ENCODE peak calls at places on chromosomes 16 and 17, in four cellular contexts. Z is tibial nerve; U is CD8-positive, alpha-beta T cell; I is cardiac muscle cell. E is an unnamed sample.

GRCh38 chr17:42281571-42282096 is 5.4 kb upstream of the STAT5B start:
- DNase-seq in Z (no peak), U (no peak), I (no peak), E (no peak)

GRCh38 chr17:62693616-62694415 is 66.3 kb downstream of the MRC2 start:
- DNase-seq in Z (no peak), U (no peak), I (no peak), E (no peak)

GRCh38 chr17:82929676-82930042 is 89.8 kb upstream of the ZNF750 start:
- DNase-seq in Z (no peak), U (no peak), I (no peak), E (no peak)

GRCh38 chr17:17739388-17740066 is 58.3 kb downstream of the RAI1 start:
- DNase-seq in Z (no peak), U (no peak), I (peak), E (peak)

GRCh38 chr16:1470543-1471251 is 4.1 kb downstream of the CLCN7 start:
- DNase-seq in Z (no peak), U (no peak), I (peak), E (peak)

GRCh38 chr17:74431568-74432483 is at the start of gene GPRC5C:
- DNase-seq in Z (peak), U (peak), I (peak), E (no peak)

GRCh38 chr17:51238253-51238887 is 21.5 kb downstream of the MBTD1 start:
- DNase-seq in Z (no peak), U (no peak), I (no peak), E (no peak)

GRCh38 chr17:18326039-18326438 is 10.9 kb downstream of the SMCR8 start:
- DNase-seq in Z (no peak), U (no peak), I (no peak), E (no peak)

GRCh38 chr17:1197781-1198490 is 18.2 kb upstream of the ABR start:
- DNase-seq in Z (peak), U (peak), I (peak), E (peak)

GRCh38 chr17:78947235-78948153 is 22.3 kb upstream of the TIMP2 start:
- DNase-seq in Z (no peak), U (no peak), I (peak), E (no peak)

GRCh38 chr17:62627904-62628603 is 584 bp downstream of the MRC2 start:
- DNase-seq in Z (no peak), U (no peak), I (peak), E (peak)

GRCh38 chr16:19559242-19559910 is 3.9 kb downstream of the VPS35L start:
- DNase-seq in Z (no peak), U (peak), I (peak), E (peak)

GRCh38 chr16:88570691-88571092 is 489 bp downstream of the ZC3H18 start:
- DNase-seq in Z (no peak), U (peak), I (peak), E (no peak)

GRCh38 chr17:37050905-37051304 is 102.2 kb downstream of the AATF start:
- DNase-seq in Z (no peak), U (no peak), I (no peak), E (no peak)

GRCh38 chr16:28212532-28212873 is 738 bp upstream of the XPO6 start:
- DNase-seq in Z (no peak), U (no peak), I (peak), E (peak)

GRCh38 chr17:62807812-62808575 is at the start of gene MARCHF10:
- DNase-seq in Z (no peak), U (peak), I (no peak), E (peak)

DNA sequence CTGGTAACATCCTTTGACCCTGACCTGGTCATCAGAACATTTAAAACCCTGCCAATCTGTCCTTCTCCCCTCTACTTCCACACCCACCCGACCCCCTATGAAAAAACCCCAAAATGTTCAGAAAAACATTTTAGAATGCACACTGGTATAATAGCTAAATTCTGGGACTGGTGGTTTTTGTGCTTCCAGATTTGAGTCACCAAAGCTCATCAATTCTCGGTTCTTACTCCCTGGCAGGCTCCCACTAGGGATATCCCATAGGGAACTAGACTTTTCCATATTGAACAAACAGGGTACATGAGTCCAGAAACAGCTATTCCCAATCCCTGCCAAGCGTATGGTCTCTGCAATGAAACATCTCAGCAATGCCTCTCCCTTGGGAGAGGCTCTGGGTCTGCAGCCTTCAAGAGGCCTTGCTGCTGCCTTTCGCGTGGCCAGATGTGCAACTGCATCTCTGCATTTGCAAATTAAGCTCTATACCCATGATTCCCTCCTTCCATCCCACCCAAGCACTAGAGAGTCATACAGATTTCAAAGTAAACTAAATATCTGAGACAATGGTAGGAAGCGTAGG is 67.7 kb downstream of the SMG6 start:
- DNase-seq in Z (no peak), U (no peak), I (peak), E (peak)
- TF ChIP-seq CTCF in Z (no peak), U (no peak), I (no peak), E (no peak)

DNA sequence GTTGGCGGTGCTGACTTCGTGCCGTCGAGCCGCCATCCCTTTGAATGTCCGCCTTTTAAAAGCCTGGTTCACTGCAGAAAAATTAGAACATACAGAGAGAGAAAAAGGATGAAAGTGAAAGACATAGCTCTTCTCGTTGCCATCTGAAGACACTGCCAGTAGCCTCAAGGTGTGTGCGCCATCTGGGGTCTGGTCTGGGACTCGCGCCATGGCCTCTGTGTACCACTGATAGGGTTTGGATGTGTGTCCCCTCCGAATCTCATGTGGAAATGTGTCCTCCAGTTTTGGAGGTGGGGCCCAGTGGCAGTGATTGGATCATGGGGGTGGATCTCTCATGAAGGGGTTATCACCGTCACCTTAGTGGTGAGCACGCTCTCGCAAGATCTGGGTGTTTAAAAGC is 15.5 kb downstream of the GSE1 start:
- DNase-seq in Z (no peak), U (no peak), I (no peak), E (no peak)
- H3K4me3 ChIP-seq in Z (no peak), U (no peak), I (no peak), E (no peak)

DNA sequence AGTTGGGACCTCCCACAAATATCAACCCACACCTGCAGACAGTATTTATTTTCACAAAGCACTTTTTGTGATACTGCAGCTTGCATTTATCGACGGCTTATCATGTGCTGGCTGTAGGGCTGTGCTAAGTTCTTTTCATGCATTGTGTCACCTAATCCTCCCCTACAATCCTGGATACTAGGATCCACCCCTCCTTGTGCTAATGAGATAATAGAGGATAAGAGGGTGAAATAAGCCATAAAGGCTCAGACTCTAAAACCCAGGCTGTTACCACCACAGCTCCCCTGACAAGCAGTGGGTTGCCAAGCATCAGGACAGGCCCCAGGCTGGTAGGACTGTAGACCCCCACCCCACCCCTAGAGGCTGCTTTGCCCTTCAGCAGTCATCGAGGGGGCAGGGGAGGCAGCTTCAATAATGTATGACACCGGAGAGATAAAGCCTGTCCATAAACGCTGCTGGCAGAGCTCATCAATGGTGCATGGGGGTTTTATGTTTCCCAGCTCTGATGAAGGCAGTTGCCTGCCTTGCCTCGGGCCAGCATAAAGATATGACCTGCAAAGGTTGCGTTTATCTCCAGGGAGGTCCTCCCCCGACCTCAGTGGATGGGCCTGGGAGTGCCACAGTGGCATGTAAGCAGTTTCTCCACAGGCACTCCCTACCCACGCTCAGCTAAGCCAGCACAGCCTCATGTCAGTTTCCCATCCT is 73.9 kb upstream of the C16orf82 start:
- DNase-seq in Z (no peak), U (no peak), I (no peak), E (no peak)
- TF ChIP-seq CTCF in Z (no peak), U (no peak), I (no peak), E (no peak)

GRCh38 chr17:64410750-64411490 is 20.3 kb upstream of the PECAM1 start:
- DNase-seq in Z (no peak), U (no peak), I (no peak), E (no peak)

GRCh38 chr17:64418506-64419339 is 28.1 kb upstream of the PECAM1 start:
- DNase-seq in Z (no peak), U (no peak), I (peak), E (peak)

GRCh38 chr17:64411999-64412771 is 21.5 kb upstream of the PECAM1 start:
- DNase-seq in Z (no peak), U (no peak), I (peak), E (peak)

GRCh38 chr17:64412944-64413381 is 22.3 kb upstream of the PECAM1 start:
- DNase-seq in Z (no peak), U (no peak), I (no peak), E (no peak)

DNA sequence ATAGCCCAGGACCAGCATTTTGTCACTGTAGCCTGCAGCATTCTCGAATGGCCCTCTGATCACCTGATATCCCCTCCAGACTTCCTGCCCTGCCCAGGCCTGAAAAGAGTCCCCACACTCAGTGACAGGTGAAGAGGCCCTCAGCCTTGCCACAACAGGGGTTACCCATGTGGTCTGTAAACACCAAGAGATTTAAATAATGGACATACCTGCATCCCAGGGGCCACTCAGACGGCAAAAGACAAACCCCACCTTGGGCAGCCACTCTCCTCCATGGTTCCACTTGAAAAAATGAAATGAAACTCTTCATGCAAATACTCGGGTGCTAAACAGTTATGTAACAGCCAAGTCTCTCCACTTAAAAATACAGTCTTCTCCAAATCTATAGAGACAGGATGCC is 22.8 kb upstream of the PECAM1 start:
- DNase-seq in Z (no peak), U (no peak), I (no peak), E (no peak)
- H3K4me3 ChIP-seq in Z (no peak), U (no peak), I (no peak), E (no peak)

GRCh38 chr17:80388175-80388574 is 26.8 kb upstream of the ENDOV start:
- DNase-seq in Z (no peak), U (no peak), I (no peak), E (no peak)
- TF ChIP-seq CTCF in Z (no peak), U (no peak), I (no peak), E (no peak)

GRCh38 chr17:2594657-2595085 is 1.2 kb downstream of the PAFAH1B1 start:
- DNase-seq in Z (no peak), U (peak), I (peak), E (no peak)
- H3K4me3 ChIP-seq in Z (peak), U (peak), I (peak), E (peak)

DNA sequence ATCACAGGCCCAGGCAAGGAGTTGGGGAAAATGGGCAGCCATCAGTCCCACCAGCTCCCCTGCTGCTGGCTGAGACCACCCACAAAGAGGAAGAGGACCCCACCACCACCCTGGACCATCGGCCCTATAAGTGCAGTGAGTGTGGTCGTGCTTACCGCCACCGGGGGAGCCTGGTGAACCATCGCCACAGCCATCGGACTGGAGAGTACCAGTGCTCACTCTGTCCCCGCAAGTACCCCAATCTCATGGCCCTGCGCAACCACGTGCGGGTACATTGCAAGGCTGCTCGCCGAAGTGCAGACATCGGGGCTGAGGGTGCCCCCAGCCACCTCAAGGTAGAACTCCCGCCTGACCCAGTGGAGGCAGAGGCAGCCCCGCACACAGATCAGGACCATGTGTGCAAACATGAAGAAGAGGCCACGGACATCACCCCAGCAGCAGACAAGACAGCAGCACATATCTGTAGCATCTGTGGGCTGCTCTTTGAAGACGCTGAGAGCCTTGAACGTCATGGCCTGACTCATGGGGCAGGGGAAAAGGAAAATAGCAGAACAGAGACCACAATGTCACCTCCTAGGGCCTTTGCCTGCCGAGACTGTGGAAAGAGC is 3.5 kb downstream of the ZNF646 start:
- DNase-seq in Z (no peak), U (no peak), I (no peak), E (no peak)
- TF ChIP-seq CTCF in Z (no peak), U (no peak), I (no peak), E (no peak)

E was measured in foreskin fibroblast.